ENCODE peak calls at places on chromosome 9, in four cellular contexts. P is K562, D is HepG2, L is SK-N-SH. B is an unnamed sample.

GRCh38 chr9:81772144-81772543 is 82.8 kb upstream of the TLE1 start:
- DNase-seq in P (no peak), D (no peak), L (no peak), B (no peak)

GRCh38 chr9:71285191-71285656 is 163.8 kb upstream of the TRPM3 start:
- DNase-seq in P (peak; percentile 56), D (peak; percentile 62), L (peak; percentile 32), B (peak; percentile 24)

GRCh38 chr9:78971505-78971904 is 600.3 kb upstream of the TLE4 start:
- DNase-seq in P (no peak), D (no peak), L (no peak), B (no peak)

GRCh38 chr9:14314929-14315753 is 1.2 kb upstream of the NFIB start:
- DNase-seq in P (peak; percentile 78), D (peak; percentile 38), L (peak; percentile 91), B (peak; percentile 70)

GRCh38 chr9:128245293-128246151 is 30.3 kb downstream of the GOLGA2 start:
- DNase-seq in P (peak; percentile 68), D (peak; percentile 72), L (peak; percentile 88), B (no peak)

GRCh38 chr9:111118256-111118950 is 80.1 kb upstream of the LPAR1 start:
- DNase-seq in P (no peak), D (no peak), L (no peak), B (no peak)

GRCh38 chr9:22446589-22446949 is at the start of gene DMRTA1:
- DNase-seq in P (no peak), D (no peak), L (peak; percentile 42), B (peak; percentile 81)

GRCh38 chr9:33782395-33783152 is 12.8 kb upstream of the PRSS3 start:
- DNase-seq in P (no peak), D (no peak), L (no peak), B (no peak)

GRCh38 chr9:20579544-20580309 is 42.6 kb downstream of the MLLT3 start:
- DNase-seq in P (no peak), D (no peak), L (no peak), B (no peak)

GRCh38 chr9:91178281-91179236 is 183.2 kb downstream of the AUH start:
- DNase-seq in P (no peak), D (no peak), L (no peak), B (no peak)
- TF ChIP-seq FOXJ3 in P (no peak), D (no peak), L (no peak), B (no peak)

DNA sequence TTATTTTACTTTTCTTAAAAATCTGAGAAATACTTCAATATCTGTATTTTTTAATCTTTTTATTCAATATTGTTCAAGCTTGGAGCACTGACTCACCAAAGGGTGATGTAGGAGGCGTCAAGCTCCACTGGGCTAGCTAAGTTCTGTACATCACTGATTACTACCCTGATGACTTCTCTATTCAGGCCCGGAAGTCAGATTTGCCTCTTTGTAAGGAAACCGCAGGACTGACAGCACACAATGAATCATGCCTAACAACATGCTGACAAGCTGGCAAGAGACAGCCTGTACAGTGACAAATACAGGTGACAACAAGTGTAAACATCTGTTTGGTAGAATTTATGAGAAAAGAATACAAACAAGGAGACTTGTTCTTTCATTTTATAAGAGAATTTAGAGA is 627.9 kb upstream of the RORB start:
- DNase-seq in P (peak; percentile 70), D (peak; percentile 13), L (no peak), B (no peak)
- TF ChIP-seq FOXJ3 in P (no peak), D (no peak), L (no peak), B (no peak)

DNA sequence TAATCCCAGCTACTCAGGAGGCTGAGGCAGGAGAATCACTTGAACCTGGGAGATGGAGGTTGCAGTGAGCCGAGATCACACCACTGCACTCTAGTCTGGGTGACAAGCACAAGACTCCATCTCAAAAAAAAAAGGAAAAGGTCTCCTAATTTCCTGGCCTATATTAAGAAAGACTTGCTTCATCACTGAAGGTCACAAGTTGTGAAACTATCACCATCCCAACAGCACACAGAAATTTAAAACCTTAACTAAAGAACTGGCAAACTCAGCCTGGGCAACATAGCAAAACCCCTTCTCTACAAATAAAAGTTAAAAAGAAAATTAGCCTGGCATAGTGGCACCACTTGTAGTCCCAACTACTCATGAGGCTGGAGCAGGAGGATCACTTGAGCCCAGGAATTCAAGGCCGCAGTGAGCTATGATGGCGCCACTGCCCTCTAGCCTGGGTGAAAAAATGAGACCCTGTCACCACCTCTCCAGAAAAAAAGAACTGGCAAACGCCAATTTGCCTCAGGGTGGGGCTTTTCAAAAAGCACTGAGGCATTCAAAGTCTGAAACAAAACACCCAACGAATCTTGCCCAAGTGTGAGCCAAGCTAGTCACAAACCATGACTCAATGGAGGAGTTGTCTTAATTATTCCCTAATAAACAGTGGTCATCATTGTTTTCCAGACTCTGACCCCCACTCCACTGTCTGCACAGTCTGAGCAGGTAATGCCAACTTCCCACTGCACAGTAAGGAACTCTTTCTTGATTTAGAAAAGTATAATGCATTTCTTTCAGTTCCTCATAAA is 17.0 kb downstream of the FRMD3 start:
- DNase-seq in P (no peak), D (no peak), L (no peak), B (no peak)
- TF ChIP-seq FOXJ3 in P (no peak), D (no peak), L (no peak), B (no peak)

DNA sequence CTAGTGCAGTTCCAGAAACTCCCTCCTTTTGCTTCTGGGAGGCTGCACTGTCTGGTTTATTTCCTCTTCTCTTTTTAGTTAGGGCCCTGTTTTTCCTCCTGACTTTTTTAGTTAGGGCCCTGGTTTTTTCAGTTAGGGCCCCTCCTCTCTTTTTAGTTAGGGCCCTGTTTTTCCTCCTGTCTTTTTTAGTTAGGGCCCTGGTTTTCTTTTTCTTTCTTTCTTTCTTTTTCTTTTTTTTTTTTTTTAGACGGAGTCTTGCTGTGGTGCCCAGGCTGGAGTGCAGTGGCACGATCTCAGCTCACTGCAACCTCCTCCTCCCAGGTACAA is 15.1 kb downstream of the GSN start:
- DNase-seq in P (no peak), D (no peak), L (no peak), B (no peak)
- TF ChIP-seq FOXJ3 in P (no peak), D (no peak), L (no peak), B (no peak)

DNA sequence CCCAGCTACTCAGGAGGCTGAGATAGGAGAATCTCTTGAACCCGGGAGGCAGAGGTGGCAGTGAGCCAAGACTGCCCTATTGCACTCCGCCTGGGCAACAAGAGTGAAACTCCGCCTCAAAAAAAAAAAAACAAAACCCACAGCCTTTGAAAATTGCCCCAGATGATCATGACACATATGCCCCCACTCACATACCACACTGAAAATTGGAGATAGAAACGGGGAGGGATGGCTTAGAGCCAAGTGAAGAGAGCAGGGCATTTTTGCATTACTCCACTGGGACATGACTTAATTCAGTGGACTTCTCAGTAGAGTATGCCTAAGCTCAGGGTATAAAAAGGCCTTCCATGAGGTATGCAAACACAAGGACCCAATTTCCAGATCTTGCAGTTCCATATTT is 309.3 kb downstream of the BNC2 start:
- DNase-seq in P (no peak), D (no peak), L (no peak), B (no peak)
- TF ChIP-seq FOXJ3 in P (no peak), D (no peak), L (no peak), B (no peak)

GRCh38 chr9:114309096-114309495 is 13.8 kb upstream of the ORM1 start:
- DNase-seq in P (no peak), D (no peak), L (no peak), B (no peak)

GRCh38 chr9:114312513-114312875 is 10.4 kb upstream of the ORM1 start:
- DNase-seq in P (no peak), D (no peak), L (no peak), B (no peak)

GRCh38 chr9:114308361-114308950 is 14.4 kb upstream of the ORM1 start:
- DNase-seq in P (no peak), D (no peak), L (no peak), B (no peak)

GRCh38 chr9:114311571-114312512 is 11.1 kb upstream of the ORM1 start:
- DNase-seq in P (no peak), D (no peak), L (no peak), B (no peak)

GRCh38 chr9:114310471-114311450 is 12.1 kb upstream of the ORM1 start:
- DNase-seq in P (no peak), D (no peak), L (no peak), B (no peak)
- TF ChIP-seq FOXJ3 in P (no peak), D (no peak), L (no peak), B (no peak)

DNA sequence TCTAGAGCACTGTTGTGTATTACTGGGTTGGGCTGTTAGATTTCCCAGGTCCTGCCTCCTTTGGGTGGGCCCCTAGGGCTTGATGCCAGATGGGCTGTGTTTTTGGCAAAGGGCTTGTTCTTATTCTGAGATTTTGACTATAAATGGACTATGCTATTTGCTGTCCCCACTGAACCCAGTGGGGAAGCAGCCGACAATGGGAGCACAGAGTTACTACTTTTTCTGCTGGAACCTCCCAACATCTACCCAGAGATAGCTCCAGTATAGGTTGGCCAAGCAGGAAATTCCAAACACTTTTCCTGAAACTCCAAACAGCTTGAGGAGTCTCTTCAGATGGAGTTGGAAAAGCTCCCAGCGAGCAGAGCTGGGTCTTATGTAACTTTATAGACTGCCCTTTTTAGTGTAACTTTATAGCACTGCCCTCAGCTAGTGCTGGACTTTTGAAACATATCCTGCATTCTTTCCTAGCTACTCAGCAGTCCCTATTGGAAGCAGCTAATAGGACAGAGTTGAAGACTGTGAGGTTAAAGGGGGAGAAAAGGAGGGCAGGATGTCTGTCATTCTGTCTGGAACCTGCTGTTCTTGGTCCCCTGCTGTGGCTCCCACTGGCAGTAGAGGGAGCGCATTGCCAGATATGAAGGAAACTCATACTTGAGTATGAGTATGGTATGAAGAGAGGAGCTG is 21.0 kb downstream of the RUSC2 start:
- DNase-seq in P (no peak), D (peak; percentile 88), L (no peak), B (no peak)
- TF ChIP-seq FOXJ3 in P (no peak), D (no peak), L (no peak), B (no peak)

DNA sequence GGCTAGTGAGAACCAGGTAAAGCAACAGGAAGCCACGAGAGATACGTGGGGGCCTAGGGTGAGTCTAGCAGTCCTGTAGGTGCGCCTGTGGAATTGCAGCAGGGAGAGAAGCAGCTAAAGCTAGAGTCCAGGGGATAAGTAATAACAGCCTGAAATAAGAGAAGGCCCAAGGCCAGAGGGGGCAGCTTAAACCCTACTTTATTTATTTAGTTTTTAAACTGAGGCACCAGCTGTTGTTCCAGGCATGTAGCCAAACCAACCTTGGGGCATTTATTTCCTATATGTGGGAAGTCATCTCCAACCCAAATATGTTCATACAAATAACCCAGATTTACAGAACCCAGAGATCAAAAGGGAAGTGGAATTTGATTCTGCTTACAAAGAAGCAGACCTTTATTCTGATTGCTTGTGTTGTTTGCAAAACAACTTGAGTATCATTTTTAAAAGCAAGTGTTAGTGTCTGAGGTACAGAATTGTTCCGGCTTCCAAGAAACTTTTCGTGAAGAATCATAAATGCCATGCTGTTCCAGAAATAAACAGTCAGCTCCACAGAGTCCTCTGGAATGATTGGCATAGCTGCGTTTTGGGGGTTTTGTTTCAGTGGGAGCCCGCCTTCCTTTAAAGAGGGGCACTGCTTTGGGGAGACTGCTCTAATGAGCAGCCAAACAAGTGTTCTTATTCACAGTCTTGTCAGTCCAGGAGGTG is 93.3 kb downstream of the GLDC start:
- DNase-seq in P (no peak), D (peak; percentile 29), L (peak; percentile 27), B (no peak)
- TF ChIP-seq FOXJ3 in P (no peak), D (no peak), L (no peak), B (no peak)

DNA sequence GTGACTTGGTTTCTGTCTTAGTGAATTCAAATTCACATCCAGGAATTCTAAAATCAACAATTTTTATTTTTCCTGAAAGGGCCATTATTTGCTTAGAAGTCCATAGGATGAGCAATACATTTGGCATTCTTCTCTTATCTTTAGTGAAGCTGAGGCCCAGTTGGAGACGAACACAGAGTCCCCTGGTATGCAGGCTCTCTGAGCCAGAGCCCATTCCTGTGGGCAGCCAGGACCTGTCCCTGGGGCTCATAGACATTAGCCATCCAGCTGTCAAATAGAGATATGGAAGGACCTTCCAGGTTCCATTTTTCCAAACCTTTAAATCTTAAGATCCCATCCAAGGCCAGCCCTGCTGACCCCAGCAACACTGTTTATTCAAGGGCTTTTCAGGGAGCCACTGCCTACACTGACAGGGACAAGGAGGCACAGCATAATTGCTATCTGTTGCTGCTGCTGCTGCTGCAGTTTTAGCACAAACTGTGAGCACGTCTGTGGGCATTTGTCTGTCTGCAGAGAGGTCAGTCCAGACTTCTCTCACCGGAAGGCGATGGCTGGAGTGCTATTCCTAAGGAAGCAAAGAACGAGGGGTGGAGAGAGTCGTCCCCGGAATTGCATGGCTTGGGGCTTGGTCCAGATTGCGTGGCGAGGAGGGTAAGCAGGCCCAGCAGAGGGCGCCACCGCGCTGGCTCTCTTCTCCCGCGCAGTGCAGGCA is 639.0 kb downstream of the CCDC171 start:
- DNase-seq in P (peak; percentile 29), D (peak; percentile 2), L (peak; percentile 77), B (peak; percentile 91)
- TF ChIP-seq FOXJ3 in P (no peak), D (no peak), L (no peak), B (no peak)

B was measured in WTC11.